ENCODE peak calls at places on chromosomes 6 and 20, in nine cellular contexts. One of them, this sample, is unnamed.

GRCh38 chr6:74492587-74492986 is 713.3 kb downstream of the COL12A1 start:
- DNase-seq in NAMALWA: no peak
- DNase-seq in choroid plexus epithelial cell: no peak
- DNase-seq in IMR-90: no peak
- DNase-seq in RWPE1: no peak
- DNase-seq in HCT116: no peak
- DNase-seq in heart right ventricle: no peak
- DNase-seq in KG1: no peak
- DNase-seq in omental fat pad: no peak
- DNase-seq in this sample: no peak

GRCh38 chr20:52168116-52168515 is 23.5 kb downstream of the ZFP64 start:
- DNase-seq in choroid plexus epithelial cell: no peak
- DNase-seq in HCT116: no peak
- DNase-seq in IMR-90: no peak
- DNase-seq in KG1: no peak
- DNase-seq in RWPE1: no peak
- DNase-seq in heart right ventricle: no peak
- DNase-seq in NAMALWA: no peak
- DNase-seq in omental fat pad: no peak
- DNase-seq in this sample: no peak

GRCh38 chr6:156334961-156335360 is 442.2 kb upstream of the ARID1B start:
- DNase-seq in KG1: no peak
- DNase-seq in choroid plexus epithelial cell: no peak
- DNase-seq in IMR-90: no peak
- DNase-seq in heart right ventricle: no peak
- DNase-seq in omental fat pad: no peak
- DNase-seq in NAMALWA: no peak
- DNase-seq in HCT116: no peak
- DNase-seq in RWPE1: no peak
- DNase-seq in this sample: no peak

GRCh38 chr6:137657351-137657911 is 163.2 kb upstream of the OLIG3 start:
- DNase-seq in heart right ventricle: no peak
- DNase-seq in IMR-90: no peak
- DNase-seq in choroid plexus epithelial cell: no peak
- DNase-seq in KG1: no peak
- DNase-seq in NAMALWA: no peak
- DNase-seq in RWPE1: no peak
- DNase-seq in HCT116: no peak
- DNase-seq in omental fat pad: no peak
- DNase-seq in this sample: no peak

GRCh38 chr6:42390228-42390934 is 61.3 kb downstream of the TRERF1 start:
- DNase-seq in omental fat pad: no peak
- DNase-seq in HCT116: no peak
- DNase-seq in IMR-90: no peak
- DNase-seq in KG1: no peak
- DNase-seq in heart right ventricle: no peak
- DNase-seq in RWPE1: no peak
- DNase-seq in choroid plexus epithelial cell: no peak
- DNase-seq in NAMALWA: peak
- DNase-seq in this sample: no peak

GRCh38 chr20:32737371-32738223 is 5.7 kb downstream of the COMMD7 start:
- DNase-seq in heart right ventricle: no peak
- DNase-seq in KG1: no peak
- DNase-seq in IMR-90: peak
- DNase-seq in choroid plexus epithelial cell: peak
- DNase-seq in HCT116: no peak
- DNase-seq in RWPE1: no peak
- DNase-seq in NAMALWA: no peak
- DNase-seq in omental fat pad: no peak
- DNase-seq in this sample: no peak

GRCh38 chr20:50980071-50980681 is 21.6 kb downstream of the MOCS3 start:
- DNase-seq in HCT116: no peak
- DNase-seq in omental fat pad: no peak
- DNase-seq in choroid plexus epithelial cell: peak
- DNase-seq in heart right ventricle: no peak
- DNase-seq in NAMALWA: no peak
- DNase-seq in IMR-90: peak
- DNase-seq in KG1: no peak
- DNase-seq in RWPE1: peak
- DNase-seq in this sample: peak

GRCh38 chr20:7926767-7927166 is 13.5 kb downstream of the HAO1 start:
- DNase-seq in NAMALWA: peak
- DNase-seq in RWPE1: peak
- DNase-seq in heart right ventricle: no peak
- DNase-seq in choroid plexus epithelial cell: peak
- DNase-seq in omental fat pad: no peak
- DNase-seq in IMR-90: peak
- DNase-seq in KG1: no peak
- DNase-seq in HCT116: peak
- DNase-seq in this sample: no peak

GRCh38 chr6:128630213-128630612 is 109.8 kb upstream of the PTPRK start:
- DNase-seq in KG1: no peak
- DNase-seq in RWPE1: peak
- DNase-seq in IMR-90: no peak
- DNase-seq in HCT116: no peak
- DNase-seq in heart right ventricle: no peak
- DNase-seq in NAMALWA: no peak
- DNase-seq in choroid plexus epithelial cell: no peak
- DNase-seq in omental fat pad: no peak
- DNase-seq in this sample: no peak

GRCh38 chr6:32855467-32856174 is 1.6 kb downstream of the PSMB9 start:
- DNase-seq in NAMALWA: no peak
- DNase-seq in omental fat pad: no peak
- DNase-seq in HCT116: no peak
- DNase-seq in RWPE1: no peak
- DNase-seq in choroid plexus epithelial cell: no peak
- DNase-seq in IMR-90: no peak
- DNase-seq in heart right ventricle: no peak
- DNase-seq in KG1: no peak
- DNase-seq in this sample: no peak

GRCh38 chr6:151330130-151330715 is 61.1 kb downstream of the ZBTB2 start:
- DNase-seq in NAMALWA: no peak
- DNase-seq in IMR-90: peak
- DNase-seq in choroid plexus epithelial cell: peak
- DNase-seq in KG1: no peak
- DNase-seq in RWPE1: no peak
- DNase-seq in omental fat pad: no peak
- DNase-seq in heart right ventricle: no peak
- DNase-seq in HCT116: no peak
- DNase-seq in this sample: no peak

GRCh38 chr20:17024513-17025105 is 202.2 kb upstream of the PCSK2 start:
- DNase-seq in IMR-90: peak
- DNase-seq in HCT116: peak
- DNase-seq in heart right ventricle: no peak
- DNase-seq in omental fat pad: no peak
- DNase-seq in RWPE1: no peak
- DNase-seq in NAMALWA: no peak
- DNase-seq in KG1: no peak
- DNase-seq in choroid plexus epithelial cell: peak
- DNase-seq in this sample: no peak

GRCh38 chr6:11277275-11278206 is 45.1 kb upstream of the NEDD9 start:
- DNase-seq in heart right ventricle: no peak
- DNase-seq in IMR-90: peak
- DNase-seq in omental fat pad: no peak
- DNase-seq in choroid plexus epithelial cell: peak
- DNase-seq in RWPE1: peak
- DNase-seq in HCT116: no peak
- DNase-seq in KG1: no peak
- DNase-seq in NAMALWA: no peak
- DNase-seq in this sample: peak

GRCh38 chr6:84685983-84686584 is 78.3 kb downstream of the TBX18 start:
- DNase-seq in RWPE1: peak
- DNase-seq in choroid plexus epithelial cell: peak
- DNase-seq in NAMALWA: peak
- DNase-seq in omental fat pad: no peak
- DNase-seq in heart right ventricle: no peak
- DNase-seq in IMR-90: peak
- DNase-seq in HCT116: peak
- DNase-seq in KG1: peak
- DNase-seq in this sample: no peak

GRCh38 chr6:106309766-106310373 is 15.7 kb downstream of the ATG5 start:
- DNase-seq in KG1: no peak
- DNase-seq in heart right ventricle: no peak
- DNase-seq in IMR-90: peak
- DNase-seq in NAMALWA: no peak
- DNase-seq in RWPE1: peak
- DNase-seq in choroid plexus epithelial cell: peak
- DNase-seq in omental fat pad: no peak
- DNase-seq in HCT116: peak
- DNase-seq in this sample: no peak

GRCh38 chr6:34285571-34285970 is 36.8 kb upstream of the SMIM29 start:
- DNase-seq in KG1: no peak
- DNase-seq in heart right ventricle: no peak
- DNase-seq in HCT116: no peak
- DNase-seq in RWPE1: no peak
- DNase-seq in NAMALWA: no peak
- DNase-seq in omental fat pad: no peak
- DNase-seq in IMR-90: no peak
- DNase-seq in choroid plexus epithelial cell: peak
- DNase-seq in this sample: no peak

GRCh38 chr6:159390384-159390783 is 221.2 kb downstream of the FNDC1 start:
- DNase-seq in heart right ventricle: no peak
- DNase-seq in choroid plexus epithelial cell: no peak
- DNase-seq in omental fat pad: no peak
- DNase-seq in IMR-90: no peak
- DNase-seq in KG1: no peak
- DNase-seq in HCT116: no peak
- DNase-seq in RWPE1: no peak
- DNase-seq in NAMALWA: no peak
- DNase-seq in this sample: no peak

GRCh38 chr20:54772931-54773642 is 297.7 kb downstream of the DOK5 start:
- DNase-seq in choroid plexus epithelial cell: no peak
- DNase-seq in KG1: no peak
- DNase-seq in HCT116: no peak
- DNase-seq in IMR-90: no peak
- DNase-seq in RWPE1: no peak
- DNase-seq in omental fat pad: no peak
- DNase-seq in heart right ventricle: no peak
- DNase-seq in NAMALWA: no peak
- DNase-seq in this sample: no peak

GRCh38 chr20:38973107-38973506 is 11.0 kb downstream of the DHX35 start:
- DNase-seq in KG1: no peak
- DNase-seq in heart right ventricle: no peak
- DNase-seq in choroid plexus epithelial cell: no peak
- DNase-seq in NAMALWA: no peak
- DNase-seq in IMR-90: no peak
- DNase-seq in RWPE1: no peak
- DNase-seq in omental fat pad: no peak
- DNase-seq in HCT116: no peak
- DNase-seq in this sample: no peak

GRCh38 chr20:56928007-56928406 is 298.9 kb downstream of the TFAP2C start:
- DNase-seq in choroid plexus epithelial cell: no peak
- DNase-seq in HCT116: no peak
- DNase-seq in omental fat pad: no peak
- DNase-seq in RWPE1: no peak
- DNase-seq in NAMALWA: no peak
- DNase-seq in KG1: no peak
- DNase-seq in heart right ventricle: no peak
- DNase-seq in IMR-90: no peak
- DNase-seq in this sample: no peak

GRCh38 chr20:58233881-58234528 is 5.6 kb upstream of the ANKRD60 start:
- DNase-seq in heart right ventricle: no peak
- DNase-seq in choroid plexus epithelial cell: no peak
- DNase-seq in HCT116: no peak
- DNase-seq in KG1: no peak
- DNase-seq in IMR-90: no peak
- DNase-seq in omental fat pad: no peak
- DNase-seq in NAMALWA: peak
- DNase-seq in RWPE1: no peak
- DNase-seq in this sample: peak

GRCh38 chr6:110781522-110782200 is 33.6 kb downstream of the CDK19 start:
- DNase-seq in RWPE1: no peak
- DNase-seq in NAMALWA: no peak
- DNase-seq in HCT116: no peak
- DNase-seq in KG1: no peak
- DNase-seq in choroid plexus epithelial cell: no peak
- DNase-seq in heart right ventricle: no peak
- DNase-seq in IMR-90: no peak
- DNase-seq in omental fat pad: no peak
- DNase-seq in this sample: no peak

GRCh38 chr20:51525241-51526104 is 17.0 kb downstream of the NFATC2 start:
- DNase-seq in HCT116: no peak
- DNase-seq in heart right ventricle: peak
- DNase-seq in KG1: peak
- DNase-seq in omental fat pad: no peak
- DNase-seq in choroid plexus epithelial cell: no peak
- DNase-seq in RWPE1: no peak
- DNase-seq in IMR-90: no peak
- DNase-seq in NAMALWA: peak
- DNase-seq in this sample: no peak

This sample was measured in SW 1271.